ENCODE peak calls at places on chromosomes 1 and 21, in six cellular contexts. Z, L, P, C, V and U are unnamed samples.
A peak's percentile ranks its signal among the peaks of the same experiment; 100 is the strongest.

GRCh38 chr1:56156937-56157336 is 422.4 kb downstream of the PLPP3 start:
- DNase-seq in Z (no peak), L (no peak), P (no peak), C (peak; percentile 21), V (peak; percentile 29), U (no peak)

GRCh38 chr1:13714851-13715250 is 14.9 kb downstream of the PRDM2 start:
- DNase-seq in Z (no peak), L (no peak), P (no peak), C (peak; percentile 18), V (no peak), U (no peak)

GRCh38 chr1:53061123-53061858 is 722 bp upstream of the PODN start:
- DNase-seq in Z (no peak), L (no peak), P (no peak), C (no peak), V (peak; percentile 45), U (peak; percentile 55)

GRCh38 chr1:223844962-223845809 is 561 bp downstream of the TP53BP2 start:
- DNase-seq in Z (peak; percentile 45), L (peak; percentile 56), P (peak; percentile 68), C (peak; percentile 41), V (peak; percentile 87), U (no peak)

GRCh38 chr1:44417351-44418021 is 12.4 kb downstream of the RNF220 start:
- DNase-seq in Z (no peak), L (no peak), P (no peak), C (peak; percentile 97), V (peak; percentile 90), U (no peak)

GRCh38 chr21:35020446-35020845 is 28.7 kb downstream of the RUNX1 start:
- DNase-seq in Z (no peak), L (no peak), P (no peak), C (no peak), V (no peak), U (no peak)

GRCh38 chr1:232385221-232385620 is 244.7 kb downstream of the SIPA1L2 start:
- DNase-seq in Z (peak; percentile 30), L (no peak), P (no peak), C (no peak), V (no peak), U (no peak)

GRCh38 chr1:42424201-42424600 is 31.6 kb downstream of the ZMYND12 start:
- DNase-seq in Z (no peak), L (no peak), P (no peak), C (no peak), V (no peak), U (no peak)

GRCh38 chr1:1602941-1603506 is 3.1 kb upstream of the FNDC10 start:
- DNase-seq in Z (no peak), L (no peak), P (no peak), C (no peak), V (no peak), U (peak; percentile 61)

GRCh38 chr1:70509996-70510876 is 99.2 kb downstream of the CTH start:
- DNase-seq in Z (peak; percentile 97), L (no peak), P (no peak), C (peak; percentile 89), V (peak; percentile 85), U (no peak)

GRCh38 chr1:32263744-32264143 is 12.7 kb downstream of the LCK start:
- DNase-seq in Z (no peak), L (no peak), P (no peak), C (no peak), V (no peak), U (no peak)

GRCh38 chr1:184518958-184519357 is 132.1 kb downstream of the C1orf21 start:
- DNase-seq in Z (no peak), L (no peak), P (no peak), C (no peak), V (no peak), U (no peak)

GRCh38 chr21:46097826-46098286 is at the start of gene COL6A2:
- DNase-seq in Z (no peak), L (peak; percentile 52), P (peak; percentile 35), C (peak; percentile 85), V (peak; percentile 37), U (peak; percentile 87)

GRCh38 chr1:24318988-24319863 is at the start of gene GRHL3:
- DNase-seq in Z (peak; percentile 96), L (peak; percentile 44), P (no peak), C (peak; percentile 95), V (peak; percentile 79), U (no peak)